ENCODE peak calls at places on chromosomes 6 and 20, in seven cellular contexts. V, L, R, X, A, Q and D are unnamed samples.

GRCh38 chr20:24918579-24919566 is 30.2 kb upstream of the CST7 start:
- DNase-seq in V (no peak), L (no peak), R (no peak), X (no peak), A (no peak), Q (no peak), D (no peak)

GRCh38 chr6:32609731-32610640 is 20.3 kb upstream of the HLA-DRB1 start:
- DNase-seq in V (no peak), L (peak), R (no peak), X (peak), A (peak), Q (no peak), D (peak)

GRCh38 chr6:110475255-110475654 is 1.2 kb downstream of the SLC22A16 start:
- DNase-seq in V (peak), L (no peak), R (no peak), X (no peak), A (no peak), Q (no peak), D (no peak)

GRCh38 chr6:104603108-104603745 is 256.5 kb downstream of the HACE1 start:
- DNase-seq in V (no peak), L (no peak), R (no peak), X (no peak), A (no peak), Q (no peak), D (no peak)

GRCh38 chr6:170095273-170095976 is 195.5 kb downstream of the DLL1 start:
- DNase-seq in V (no peak), L (no peak), R (no peak), X (no peak), A (no peak), Q (peak), D (no peak)

GRCh38 chr6:111503660-111504059 is 20.6 kb upstream of the REV3L start:
- DNase-seq in V (no peak), L (no peak), R (no peak), X (no peak), A (no peak), Q (no peak), D (peak)

GRCh38 chr6:157054531-157054979 is 268.8 kb downstream of the TMEM242 start:
- DNase-seq in V (no peak), L (no peak), R (no peak), X (no peak), A (no peak), Q (no peak), D (no peak)

GRCh38 chr6:9064156-9064555 is 628.8 kb upstream of the SLC35B3 start:
- DNase-seq in V (no peak), L (no peak), R (no peak), X (no peak), A (no peak), Q (no peak), D (no peak)

GRCh38 chr6:44850367-44850766 is 462.9 kb downstream of the CDC5L start:
- DNase-seq in V (no peak), L (no peak), R (no peak), X (no peak), A (no peak), Q (no peak), D (peak)

GRCh38 chr6:82072771-82073170 is 174.8 kb downstream of the IBTK start:
- DNase-seq in V (no peak), L (no peak), R (no peak), X (no peak), A (no peak), Q (no peak), D (peak)

GRCh38 chr20:62980970-62981369 is 25.8 kb downstream of the BHLHE23 start:
- DNase-seq in V (no peak), L (no peak), R (peak), X (no peak), A (no peak), Q (no peak), D (no peak)
- H3K4me3 ChIP-seq in V (no peak), L (no peak), R (peak), X (no peak), A (no peak), Q (no peak), D (no peak)

GRCh38 chr20:33444797-33445560 is 1.4 kb upstream of the SNTA1 start:
- DNase-seq in V (no peak), L (no peak), R (no peak), X (peak), A (peak), Q (no peak), D (no peak)
- TF ChIP-seq CTCF in V (no peak), L (peak), R (no peak), X (peak), A (peak), Q (no peak), D (no peak)

DNA sequence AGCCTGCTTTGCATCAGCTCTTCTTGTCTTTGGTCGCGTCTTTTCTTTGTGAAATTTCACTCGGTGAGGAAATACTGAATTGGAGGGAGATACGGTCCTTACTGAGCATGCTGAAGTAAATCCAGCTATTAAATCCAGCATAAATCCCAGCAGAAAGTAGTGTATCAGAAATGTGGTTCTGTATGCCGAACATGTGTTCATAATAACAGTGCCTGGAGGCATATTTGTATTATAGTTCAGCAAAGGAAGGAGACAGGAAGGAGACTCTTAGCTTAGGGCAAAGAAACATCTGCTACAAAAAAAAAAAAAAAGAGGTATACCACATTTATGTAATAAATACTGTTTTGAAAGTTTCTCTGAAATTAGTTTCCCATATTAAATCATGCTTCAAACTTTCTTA is 211.8 kb downstream of the PLCB4 start:
- DNase-seq in V (no peak), L (no peak), R (no peak), X (no peak), A (no peak), Q (no peak), D (no peak)
- H3K4me3 ChIP-seq in V (no peak), L (no peak), R (no peak), X (no peak), A (no peak), Q (no peak), D (no peak)

DNA sequence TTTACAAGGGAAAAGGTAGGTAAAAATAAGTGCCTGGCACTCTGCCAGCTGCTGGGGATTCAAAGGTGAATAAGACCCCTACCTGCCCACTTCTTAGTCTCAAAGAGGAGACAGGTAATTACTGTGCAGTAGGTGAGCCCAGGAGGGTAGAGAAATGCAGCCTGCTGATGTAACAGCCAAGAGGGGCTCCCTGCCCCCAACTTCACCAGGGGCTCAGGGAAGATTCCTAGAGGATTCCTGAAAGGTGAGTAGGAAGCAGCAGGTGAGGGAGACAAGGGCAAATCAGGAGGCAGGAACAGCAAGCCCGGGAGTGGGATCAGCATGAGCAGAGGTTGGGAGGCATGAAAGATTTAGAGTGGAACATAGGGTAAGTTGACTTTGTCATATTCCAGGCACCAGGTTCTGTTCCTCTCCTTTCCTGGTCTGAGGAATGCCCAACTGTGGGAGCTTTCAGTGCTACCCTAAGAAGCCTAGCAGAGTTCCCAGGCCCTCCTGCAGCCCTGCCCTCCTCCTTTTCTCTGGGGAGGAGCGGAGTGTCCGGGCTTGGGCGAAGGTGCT is 258.1 kb downstream of the LRFN2 start:
- DNase-seq in V (no peak), L (no peak), R (no peak), X (peak), A (no peak), Q (no peak), D (no peak)
- TF ChIP-seq CTCF in V (no peak), L (no peak), R (no peak), X (no peak), A (no peak), Q (no peak), D (no peak)

GRCh38 chr6:142255785-142256184 is 46.0 kb upstream of the ADGRG6 start:
- DNase-seq in V (no peak), L (no peak), R (no peak), X (no peak), A (no peak), Q (no peak), D (no peak)
- H3K4me3 ChIP-seq in V (no peak), L (no peak), R (no peak), X (no peak), A (no peak), Q (no peak), D (no peak)

GRCh38 chr20:45275327-45275726 is 21.0 kb upstream of the SLPI start:
- DNase-seq in V (no peak), L (no peak), R (no peak), X (no peak), A (no peak), Q (no peak), D (no peak)
- TF ChIP-seq CTCF in V (no peak), L (no peak), R (no peak), X (no peak), A (no peak), Q (no peak), D (no peak)

DNA sequence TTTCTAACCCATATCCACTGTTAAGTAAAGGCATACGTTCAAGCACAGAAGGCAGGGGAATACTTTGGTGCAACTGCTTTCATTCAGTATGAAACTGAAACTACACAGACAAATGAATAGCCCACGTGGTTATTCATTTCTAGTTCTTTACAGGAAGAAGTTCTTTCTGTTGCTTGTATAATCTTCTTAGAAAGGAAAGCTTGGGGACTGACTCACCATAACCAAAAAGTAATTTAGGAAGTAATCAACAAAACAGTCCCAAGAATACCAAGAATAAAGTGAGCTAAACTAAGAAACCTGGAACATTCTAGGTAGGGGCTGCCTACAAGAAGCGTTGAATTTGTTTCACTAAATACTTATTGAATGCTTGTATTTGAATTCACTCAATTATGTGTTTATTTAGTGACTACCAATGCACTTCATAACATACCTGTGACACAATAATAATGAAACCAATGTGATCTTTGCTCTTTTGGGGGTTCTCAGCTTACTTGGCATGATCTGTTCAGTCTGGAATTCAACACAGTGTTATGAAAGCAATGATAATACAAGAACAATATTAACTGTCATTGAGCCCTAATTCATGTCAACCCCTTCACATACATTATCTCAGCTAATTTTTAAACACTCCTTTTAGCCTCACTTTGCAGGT is 25.1 kb upstream of the KIAA0408 start:
- DNase-seq in V (no peak), L (peak), R (no peak), X (no peak), A (no peak), Q (no peak), D (peak)
- H3K4me3 ChIP-seq in V (no peak), L (peak), R (peak), X (no peak), A (peak), Q (no peak), D (no peak)

GRCh38 chr20:34064286-34064685 is 47.8 kb downstream of the EIF2S2 start:
- DNase-seq in V (no peak), L (no peak), R (no peak), X (no peak), A (no peak), Q (no peak), D (no peak)
- TF ChIP-seq CTCF in V (no peak), L (no peak), R (no peak), X (no peak), A (no peak), Q (no peak), D (no peak)

DNA sequence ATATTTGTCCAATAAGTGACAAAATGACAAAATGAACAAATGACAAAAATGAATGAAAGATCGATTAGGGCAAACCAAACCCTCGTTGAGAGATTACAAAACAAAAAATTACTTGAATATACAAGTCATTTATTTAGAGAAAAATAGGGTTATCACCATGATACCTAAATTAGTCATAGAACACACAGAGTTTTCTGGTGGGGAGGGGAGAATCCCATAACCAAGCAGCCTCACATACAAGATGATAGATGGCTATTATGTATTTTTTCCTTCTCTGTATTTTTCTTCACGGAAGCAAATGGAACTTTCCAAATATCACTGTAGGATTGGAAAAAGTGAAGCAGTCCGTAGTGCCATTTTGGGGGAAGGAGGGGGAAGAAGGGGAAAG is 28.5 kb upstream of the BMP6 start:
- DNase-seq in V (no peak), L (no peak), R (no peak), X (no peak), A (no peak), Q (no peak), D (no peak)
- H3K4me3 ChIP-seq in V (no peak), L (no peak), R (no peak), X (no peak), A (peak), Q (no peak), D (no peak)

DNA sequence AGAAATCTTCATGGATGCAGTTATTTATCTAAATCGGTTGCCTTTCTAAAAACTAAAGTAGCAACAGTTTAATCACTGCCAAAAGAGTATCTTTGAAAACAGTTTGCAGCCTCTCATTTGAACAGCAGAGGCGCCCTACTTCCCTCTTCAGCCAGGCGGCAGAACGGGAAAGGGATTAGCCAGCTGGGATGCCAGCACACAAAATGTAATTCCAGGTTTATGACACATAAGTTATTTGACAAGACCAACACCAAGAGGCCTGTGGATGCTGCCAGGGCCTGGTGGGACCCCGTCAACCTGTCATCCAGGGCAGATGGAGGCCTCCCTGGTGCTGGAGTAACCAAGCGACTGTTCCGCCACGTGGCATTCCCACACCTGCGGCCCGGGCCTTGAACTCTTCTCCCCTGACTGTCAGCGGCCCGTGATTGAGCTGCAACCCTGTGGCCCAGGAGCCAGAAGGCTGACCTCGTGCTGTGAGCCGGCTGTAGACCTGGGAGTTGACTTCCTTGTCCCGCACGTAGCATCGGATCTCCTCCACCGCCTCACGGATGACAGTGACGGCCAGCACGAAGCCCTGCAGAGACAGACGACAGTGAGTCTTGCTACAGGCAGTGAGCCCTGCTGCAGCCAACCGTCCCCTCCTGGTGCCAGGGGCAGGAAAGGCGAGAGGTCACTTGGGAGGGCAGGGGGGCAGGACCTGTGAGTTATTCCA is 55.5 kb downstream of the ATP9A start:
- DNase-seq in V (no peak), L (peak), R (no peak), X (peak), A (no peak), Q (no peak), D (peak)
- TF ChIP-seq CTCF in V (no peak), L (peak), R (no peak), X (peak), A (peak), Q (no peak), D (peak)